ENCODE peak calls at places on chromosome 11, in five cellular contexts. A is iris pigment epithelial cell; L is GM12864; F is effector memory CD4-positive, alpha-beta T cell; J is epithelial cell of proximal tubule. V is an unnamed sample.

GRCh38 chr11:64650923-64651523 is 60.0 kb downstream of the SLC22A12 start:
- DNase-seq in A (peak), L (no peak), F (no peak), J (no peak), V (no peak)

GRCh38 chr11:129973068-129973467 is 29.6 kb downstream of the PRDM10 start:
- DNase-seq in A (no peak), L (no peak), F (no peak), J (peak), V (no peak)

GRCh38 chr11:43933608-43934358 is 8.7 kb upstream of the C11orf96 start:
- DNase-seq in A (peak), L (no peak), F (no peak), J (no peak), V (no peak)

GRCh38 chr11:109697140-109697843 is 275.3 kb downstream of the C11orf87 start:
- DNase-seq in A (peak), L (peak), F (no peak), J (no peak), V (no peak)

GRCh38 chr11:108592591-108593213 is 866 bp downstream of the EXPH5 start:
- DNase-seq in A (no peak), L (no peak), F (peak), J (no peak), V (peak)

GRCh38 chr11:76623171-76623883 is 47.2 kb downstream of the LRRC32 start:
- DNase-seq in A (peak), L (no peak), F (no peak), J (no peak), V (no peak)

GRCh38 chr11:59866397-59866796 is at the start of gene TCN1:
- DNase-seq in A (peak), L (no peak), F (no peak), J (peak), V (no peak)

GRCh38 chr11:96246718-96247540 is 96.1 kb downstream of the MAML2 start:
- DNase-seq in A (peak), L (no peak), F (no peak), J (no peak), V (no peak)

GRCh38 chr11:31328698-31329097 is 40.8 kb downstream of the DCDC1 start:
- DNase-seq in A (no peak), L (no peak), F (no peak), J (no peak), V (no peak)

GRCh38 chr11:11588243-11588642 is 33.6 kb downstream of the GALNT18 start:
- DNase-seq in A (no peak), L (no peak), F (no peak), J (no peak), V (no peak)

GRCh38 chr11:74020537-74020936 is 11.7 kb upstream of the UCP3 start:
- DNase-seq in A (no peak), L (peak), F (no peak), J (no peak), V (no peak)

GRCh38 chr11:19344661-19345518 is 104.1 kb upstream of the E2F8 start:
- DNase-seq in A (peak), L (no peak), F (no peak), J (no peak), V (peak)

GRCh38 chr11:8167796-8168195 is 1.0 kb downstream of the RIC3 start:
- DNase-seq in A (peak), L (no peak), F (no peak), J (peak), V (no peak)

GRCh38 chr11:87719311-87720073 is 455.8 kb downstream of the RAB38 start:
- DNase-seq in A (no peak), L (no peak), F (no peak), J (no peak), V (no peak)

GRCh38 chr11:66315921-66316811 is 678 bp downstream of the CD248 start:
- DNase-seq in A (no peak), L (no peak), F (no peak), J (no peak), V (no peak)

GRCh38 chr11:112459001-112459400 is 198.3 kb upstream of the PLET1 start:
- DNase-seq in A (peak), L (no peak), F (no peak), J (no peak), V (no peak)

GRCh38 chr11:128232588-128232987 is 354.8 kb downstream of the ETS1 start:
- DNase-seq in A (no peak), L (no peak), F (no peak), J (no peak), V (no peak)

GRCh38 chr11:95138448-95138847 is 48.8 kb downstream of the ENDOD1 start:
- DNase-seq in A (peak), L (no peak), F (no peak), J (no peak), V (no peak)

GRCh38 chr11:2518112-2518982 is 73.5 kb downstream of the KCNQ1 start:
- DNase-seq in A (no peak), L (no peak), F (no peak), J (no peak), V (peak)

GRCh38 chr11:113305440-113306336 is 8.7 kb upstream of the TTC12 start:
- DNase-seq in A (peak), L (no peak), F (peak), J (no peak), V (peak)

GRCh38 chr11:19817265-19817851 is 104.7 kb downstream of the NAV2 start:
- DNase-seq in A (no peak), L (no peak), F (no peak), J (no peak), V (no peak)

GRCh38 chr11:42631223-42631843 is 680.5 kb upstream of the API5 start:
- DNase-seq in A (peak), L (no peak), F (no peak), J (peak), V (no peak)

GRCh38 chr11:115645631-115646271 is 141.5 kb upstream of the CADM1 start:
- DNase-seq in A (no peak), L (no peak), F (no peak), J (no peak), V (peak)

GRCh38 chr11:18468962-18469361 is 13.3 kb downstream of the LDHAL6A start:
- DNase-seq in A (no peak), L (no peak), F (no peak), J (no peak), V (no peak)

GRCh38 chr11:58675344-58676155 is 53.1 kb downstream of the CNTF start:
- DNase-seq in A (peak), L (peak), F (peak), J (no peak), V (peak)

GRCh38 chr11:69339041-69339733 is 45.2 kb downstream of the MYEOV start:
- DNase-seq in A (no peak), L (no peak), F (no peak), J (no peak), V (no peak)

GRCh38 chr11:1968454-1968995 is 21.4 kb downstream of the MRPL23 start:
- DNase-seq in A (no peak), L (no peak), F (no peak), J (no peak), V (no peak)

GRCh38 chr11:84720706-84721402 is 906.3 kb downstream of the DLG2 start:
- DNase-seq in A (no peak), L (no peak), F (no peak), J (no peak), V (peak)

GRCh38 chr11:129943036-129943435 is 47.7 kb upstream of the NFRKB start:
- DNase-seq in A (no peak), L (no peak), F (no peak), J (no peak), V (no peak)

V was measured in left ventricle myocardium inferior.